ENCODE peak calls at places on chromosomes 6 and 20, in seven cellular contexts. L is mesendoderm, D is neuronal stem cell, C is trophoblast cell, U is IMR-90, H is H1, Z is mesenchymal stem cell. B is an unnamed sample.
A peak's percentile ranks its signal among the peaks of the same experiment; 100 is the strongest.

GRCh38 chr6:126176266-126176665 is 163.6 kb upstream of the CENPW start:
- DNase-seq in L (peak; percentile 31), D (no peak), C (no peak), U (peak; percentile 14), H (no peak), Z (peak; percentile 20), B (no peak)

GRCh38 chr6:131062245-131063027 is 609 bp downstream of the EPB41L2 start:
- DNase-seq in L (peak; percentile 62), D (peak; percentile 18), C (peak; percentile 1), U (no peak), H (no peak), Z (peak; percentile 40), B (peak; percentile 32)

GRCh38 chr6:30684386-30685156 is 1.9 kb downstream of the PPP1R18 start:
- DNase-seq in L (peak; percentile 38), D (no peak), C (no peak), U (peak; percentile 44), H (no peak), Z (peak; percentile 51), B (no peak)

GRCh38 chr6:160027931-160028330 is 59.0 kb downstream of the IGF2R start:
- DNase-seq in L (no peak), D (no peak), C (peak; percentile 66), U (no peak), H (no peak), Z (no peak), B (no peak)

GRCh38 chr6:144434308-144434990 is 149.3 kb downstream of the UTRN start:
- DNase-seq in L (peak; percentile 48), D (no peak), C (peak; percentile 18), U (peak; percentile 88), H (no peak), Z (peak; percentile 81), B (no peak)

GRCh38 chr6:89604662-89605061 is 33.9 kb downstream of the LYRM2 start:
- DNase-seq in L (peak; percentile 36), D (no peak), C (no peak), U (no peak), H (no peak), Z (no peak), B (no peak)

GRCh38 chr6:69601132-69601531 is 195.7 kb downstream of the LMBRD1 start:
- DNase-seq in L (no peak), D (no peak), C (no peak), U (no peak), H (no peak), Z (no peak), B (no peak)

GRCh38 chr20:33125983-33126382 is 42.0 kb upstream of the BPIFA2 start:
- DNase-seq in L (peak; percentile 23), D (no peak), C (no peak), U (no peak), H (no peak), Z (no peak), B (no peak)

GRCh38 chr6:36838896-36839818 is at the start of gene CPNE5:
- DNase-seq in L (peak; percentile 35), D (no peak), C (no peak), U (no peak), H (no peak), Z (no peak), B (no peak)

GRCh38 chr6:149711711-149712110 is 6.2 kb downstream of the LATS1 start:
- DNase-seq in L (no peak), D (no peak), C (no peak), U (no peak), H (no peak), Z (no peak), B (no peak)

GRCh38 chr6:168784426-168784825 is 343.4 kb downstream of the SMOC2 start:
- DNase-seq in L (no peak), D (no peak), C (no peak), U (no peak), H (no peak), Z (no peak), B (no peak)

GRCh38 chr6:47353822-47354221 is 44.1 kb upstream of the TNFRSF21 start:
- DNase-seq in L (no peak), D (no peak), C (no peak), U (no peak), H (no peak), Z (no peak), B (no peak)

GRCh38 chr6:12132351-12133222 is 120.5 kb downstream of the HIVEP1 start:
- DNase-seq in L (no peak), D (no peak), C (no peak), U (peak; percentile 38), H (no peak), Z (no peak), B (no peak)

GRCh38 chr6:37406942-37407341 is 26.1 kb upstream of the CMTR1 start:
- DNase-seq in L (no peak), D (no peak), C (no peak), U (no peak), H (no peak), Z (no peak), B (no peak)

GRCh38 chr6:65903992-65904391 is 197.0 kb upstream of the EYS start:
- DNase-seq in L (no peak), D (no peak), C (no peak), U (no peak), H (no peak), Z (no peak), B (no peak)

GRCh38 chr6:157853018-157853805 is 30.2 kb downstream of the SNX9 start:
- DNase-seq in L (no peak), D (no peak), C (no peak), U (no peak), H (no peak), Z (no peak), B (no peak)

GRCh38 chr20:11252447-11252846 is 578.6 kb upstream of the JAG1 start:
- DNase-seq in L (no peak), D (no peak), C (no peak), U (no peak), H (no peak), Z (no peak), B (no peak)
- H3K4ac ChIP-seq in L (no peak overlapping the region), D (no peak overlapping the region), C (no peak overlapping the region), U (no peak overlapping the region), H (no peak overlapping the region), Z (no peak overlapping the region), B (no peak overlapping the region)

GRCh38 chr6:117818449-117818848 is 88.6 kb upstream of the SLC35F1 start:
- DNase-seq in L (no peak), D (no peak), C (no peak), U (no peak), H (no peak), Z (no peak), B (no peak)
- H3K4ac ChIP-seq in L (no peak overlapping the region), D (no peak overlapping the region), C (no peak overlapping the region), U (no peak overlapping the region), H (no peak overlapping the region), Z (no peak overlapping the region), B (no peak overlapping the region)

DNA sequence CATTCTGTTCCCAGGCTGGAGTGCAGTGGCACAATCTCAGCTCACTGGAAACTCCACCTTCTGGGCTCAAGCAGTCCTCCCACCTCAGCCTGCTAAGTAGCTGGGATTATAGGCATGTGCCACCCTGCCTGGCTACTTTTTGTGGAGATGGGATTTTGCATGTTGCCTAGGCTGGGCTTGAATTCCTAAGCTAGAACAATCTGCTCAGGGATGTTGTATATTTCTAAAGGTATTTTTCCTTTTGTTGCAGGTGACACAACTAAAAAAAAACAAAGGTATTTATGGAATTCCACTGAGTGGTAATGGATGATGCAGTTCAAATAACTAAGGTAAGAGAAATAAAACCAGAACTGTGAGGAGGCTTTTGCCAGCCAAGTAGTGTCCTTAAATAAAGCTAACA is 49.7 kb downstream of the PTPRA start:
- DNase-seq in L (peak; percentile 66), D (no peak), C (peak; percentile 70), U (no peak), H (no peak), Z (no peak), B (no peak)
- H3K4ac ChIP-seq in L (no peak overlapping the region), D (no peak overlapping the region), C (no peak overlapping the region), U (no peak overlapping the region), H (no peak overlapping the region), Z (no peak overlapping the region), B (no peak overlapping the region)

GRCh38 chr20:47862841-47863240 is 77.6 kb upstream of the SULF2 start:
- DNase-seq in L (peak; percentile 89), D (no peak), C (no peak), U (no peak), H (no peak), Z (no peak), B (no peak)
- H3K4ac ChIP-seq in L (no peak overlapping the region), D (no peak overlapping the region), C (no peak overlapping the region), U (no peak overlapping the region), H (no peak overlapping the region), Z (no peak overlapping the region), B (no peak overlapping the region)

DNA sequence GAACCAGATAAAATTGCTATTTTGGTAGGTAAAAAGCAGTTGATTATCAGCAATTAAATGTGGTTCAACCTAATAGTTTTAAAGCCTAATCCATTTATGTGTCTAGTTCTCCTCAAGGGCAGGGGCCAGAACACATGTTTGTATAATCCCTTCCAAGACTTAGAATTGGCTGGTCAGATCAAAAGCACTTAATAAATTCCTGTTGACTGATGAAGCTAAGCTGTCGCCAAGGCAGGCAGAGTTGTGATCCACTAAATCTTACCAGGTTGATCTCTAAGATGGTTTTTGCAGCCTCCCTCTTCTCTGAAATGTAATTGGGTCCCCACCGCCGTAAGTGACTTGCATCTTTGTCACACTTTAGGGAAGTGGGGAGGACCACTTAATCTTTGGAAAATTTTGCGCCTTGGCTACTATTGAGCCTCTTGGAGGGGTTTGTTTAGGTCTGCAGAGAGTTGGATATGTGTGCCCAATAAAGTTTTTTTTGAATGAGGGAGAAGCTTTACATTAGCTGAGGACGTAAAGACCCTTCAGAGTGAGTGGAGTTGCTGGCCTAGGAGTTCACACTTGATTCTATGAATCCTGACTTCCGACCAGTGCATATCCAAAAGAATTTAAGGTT is 65.9 kb downstream of the PHF20 start:
- DNase-seq in L (no peak), D (no peak), C (no peak), U (peak; percentile 31), H (no peak), Z (no peak), B (no peak)
- H3K4ac ChIP-seq in L (no peak overlapping the region), D (no peak overlapping the region), C (no peak overlapping the region), U (no peak overlapping the region), H (no peak overlapping the region), Z (no peak overlapping the region), B (no peak overlapping the region)

GRCh38 chr20:25565578-25566157 is 19.7 kb downstream of the NINL start:
- DNase-seq in L (peak; percentile 52), D (no peak), C (no peak), U (no peak), H (no peak), Z (no peak), B (no peak)

GRCh38 chr20:25563362-25563761 is 22.0 kb downstream of the NINL start:
- DNase-seq in L (no peak), D (no peak), C (no peak), U (no peak), H (no peak), Z (no peak), B (no peak)

GRCh38 chr20:25567286-25567685 is 18.0 kb downstream of the NINL start:
- DNase-seq in L (no peak), D (no peak), C (no peak), U (no peak), H (no peak), Z (no peak), B (no peak)

GRCh38 chr20:25566821-25567220 is 18.5 kb downstream of the NINL start:
- DNase-seq in L (no peak), D (no peak), C (no peak), U (no peak), H (no peak), Z (no peak), B (no peak)

GRCh38 chr20:25563876-25564275 is 21.5 kb downstream of the NINL start:
- DNase-seq in L (no peak), D (no peak), C (peak; percentile 18), U (no peak), H (no peak), Z (no peak), B (no peak)
- H3K4ac ChIP-seq in L (no peak overlapping the region), D (no peak overlapping the region), C (peak overlapping the region; percentile 62), U (no peak overlapping the region), H (no peak overlapping the region), Z (no peak overlapping the region), B (no peak overlapping the region)

GRCh38 chr6:107129370-107129925 is 14.1 kb upstream of the BEND3 start:
- DNase-seq in L (no peak), D (no peak), C (no peak), U (no peak), H (no peak), Z (no peak), B (no peak)
- H3K4ac ChIP-seq in L (no peak overlapping the region), D (no peak overlapping the region), C (no peak overlapping the region), U (no peak overlapping the region), H (peak overlapping the region; percentile 97), Z (no peak overlapping the region), B (no peak overlapping the region)